ENCODE peak calls at places on chromosomes 5 and 9, in seven cellular contexts. One of them, this sample, is unnamed.

GRCh38 chr9:82934949-82935348 is 128.0 kb downstream of the RASEF start:
- DNase-seq in lower lobe of right lung: no peak
- DNase-seq in stomach: no peak
- DNase-seq in suprapubic skin: no peak
- DNase-seq in cardiac fibroblast: peak
- DNase-seq in brain microvascular endothelial cell: peak
- DNase-seq in HL-60: no peak
- DNase-seq in this sample: no peak

GRCh38 chr5:172630961-172631360 is 10.1 kb upstream of the NEURL1B start:
- DNase-seq in lower lobe of right lung: no peak
- DNase-seq in stomach: no peak
- DNase-seq in suprapubic skin: no peak
- DNase-seq in cardiac fibroblast: no peak
- DNase-seq in brain microvascular endothelial cell: no peak
- DNase-seq in HL-60: no peak
- DNase-seq in this sample: no peak

GRCh38 chr9:37587521-37587920 is 4.9 kb downstream of the TOMM5 start:
- DNase-seq in lower lobe of right lung: no peak
- DNase-seq in stomach: no peak
- DNase-seq in suprapubic skin: no peak
- DNase-seq in cardiac fibroblast: no peak
- DNase-seq in brain microvascular endothelial cell: no peak
- DNase-seq in HL-60: no peak
- DNase-seq in this sample: no peak

GRCh38 chr5:72702881-72703434 is 113.5 kb upstream of the TNPO1 start:
- DNase-seq in lower lobe of right lung: no peak
- DNase-seq in stomach: no peak
- DNase-seq in suprapubic skin: no peak
- DNase-seq in cardiac fibroblast: no peak
- DNase-seq in brain microvascular endothelial cell: no peak
- DNase-seq in HL-60: no peak
- DNase-seq in this sample: no peak

GRCh38 chr9:111828193-111828592 is 33.5 kb upstream of the SHOC1 start:
- DNase-seq in lower lobe of right lung: no peak
- DNase-seq in stomach: no peak
- DNase-seq in suprapubic skin: no peak
- DNase-seq in cardiac fibroblast: peak
- DNase-seq in brain microvascular endothelial cell: no peak
- DNase-seq in HL-60: no peak
- DNase-seq in this sample: no peak

GRCh38 chr9:16871358-16872151 is 1.1 kb upstream of the BNC2 start:
- DNase-seq in lower lobe of right lung: peak
- DNase-seq in stomach: peak
- DNase-seq in suprapubic skin: no peak
- DNase-seq in cardiac fibroblast: peak
- DNase-seq in brain microvascular endothelial cell: peak
- DNase-seq in HL-60: peak
- DNase-seq in this sample: no peak

GRCh38 chr9:133127340-133127981 is 6.4 kb upstream of the RALGDS start:
- DNase-seq in lower lobe of right lung: peak
- DNase-seq in stomach: peak
- DNase-seq in suprapubic skin: no peak
- DNase-seq in cardiac fibroblast: no peak
- DNase-seq in brain microvascular endothelial cell: no peak
- DNase-seq in HL-60: no peak
- DNase-seq in this sample: no peak

GRCh38 chr5:157371655-157372471 is 88.2 kb upstream of the NIPAL4 start:
- DNase-seq in lower lobe of right lung: no peak
- DNase-seq in stomach: no peak
- DNase-seq in suprapubic skin: no peak
- DNase-seq in cardiac fibroblast: peak
- DNase-seq in brain microvascular endothelial cell: peak
- DNase-seq in HL-60: no peak
- DNase-seq in this sample: no peak

GRCh38 chr9:131657890-131658752 is 81.8 kb downstream of the RAPGEF1 start:
- DNase-seq in lower lobe of right lung: no peak
- DNase-seq in stomach: no peak
- DNase-seq in suprapubic skin: no peak
- DNase-seq in cardiac fibroblast: peak
- DNase-seq in brain microvascular endothelial cell: peak
- DNase-seq in HL-60: peak
- DNase-seq in this sample: peak

GRCh38 chr5:91077623-91078022 is 305.5 kb downstream of the ARRDC3 start:
- DNase-seq in lower lobe of right lung: no peak
- DNase-seq in stomach: no peak
- DNase-seq in suprapubic skin: no peak
- DNase-seq in cardiac fibroblast: no peak
- DNase-seq in brain microvascular endothelial cell: no peak
- DNase-seq in HL-60: no peak
- DNase-seq in this sample: no peak

GRCh38 chr5:177134653-177135225 is 1.2 kb downstream of the NSD1 start:
- DNase-seq in lower lobe of right lung: no peak
- DNase-seq in stomach: no peak
- DNase-seq in suprapubic skin: no peak
- DNase-seq in cardiac fibroblast: no peak
- DNase-seq in brain microvascular endothelial cell: no peak
- DNase-seq in HL-60: no peak
- DNase-seq in this sample: no peak

GRCh38 chr5:3594514-3595101 is 1.0 kb upstream of the IRX1 start:
- DNase-seq in lower lobe of right lung: peak
- DNase-seq in stomach: no peak
- DNase-seq in suprapubic skin: no peak
- DNase-seq in cardiac fibroblast: no peak
- DNase-seq in brain microvascular endothelial cell: no peak
- DNase-seq in HL-60: no peak
- DNase-seq in this sample: no peak

GRCh38 chr5:179407191-179408175 is 62.2 kb upstream of the ADAMTS2 start:
- DNase-seq in lower lobe of right lung: no peak
- DNase-seq in stomach: no peak
- DNase-seq in suprapubic skin: peak
- DNase-seq in cardiac fibroblast: peak
- DNase-seq in brain microvascular endothelial cell: no peak
- DNase-seq in HL-60: no peak
- DNase-seq in this sample: peak

GRCh38 chr9:121835581-121836381 is 184.3 kb downstream of the DAB2IP start:
- DNase-seq in lower lobe of right lung: no peak
- DNase-seq in stomach: peak
- DNase-seq in suprapubic skin: no peak
- DNase-seq in cardiac fibroblast: no peak
- DNase-seq in brain microvascular endothelial cell: no peak
- DNase-seq in HL-60: no peak
- DNase-seq in this sample: no peak

GRCh38 chr5:100690036-100690560 is 154.9 kb downstream of the FAM174A start:
- DNase-seq in lower lobe of right lung: no peak
- DNase-seq in stomach: no peak
- DNase-seq in suprapubic skin: no peak
- DNase-seq in cardiac fibroblast: no peak
- DNase-seq in brain microvascular endothelial cell: peak
- DNase-seq in HL-60: no peak
- DNase-seq in this sample: no peak

GRCh38 chr5:144004146-144004545 is 166.3 kb downstream of the YIPF5 start:
- DNase-seq in lower lobe of right lung: no peak
- DNase-seq in stomach: no peak
- DNase-seq in suprapubic skin: no peak
- DNase-seq in cardiac fibroblast: no peak
- DNase-seq in brain microvascular endothelial cell: no peak
- DNase-seq in HL-60: no peak
- DNase-seq in this sample: no peak
- TF ChIP-seq CTCF in lower lobe of right lung: no peak
- TF ChIP-seq CTCF in stomach: no peak
- TF ChIP-seq CTCF in suprapubic skin: no peak
- TF ChIP-seq CTCF in cardiac fibroblast: no peak
- TF ChIP-seq CTCF in brain microvascular endothelial cell: no peak
- TF ChIP-seq CTCF in HL-60: no peak
- TF ChIP-seq CTCF in this sample: no peak

DNA sequence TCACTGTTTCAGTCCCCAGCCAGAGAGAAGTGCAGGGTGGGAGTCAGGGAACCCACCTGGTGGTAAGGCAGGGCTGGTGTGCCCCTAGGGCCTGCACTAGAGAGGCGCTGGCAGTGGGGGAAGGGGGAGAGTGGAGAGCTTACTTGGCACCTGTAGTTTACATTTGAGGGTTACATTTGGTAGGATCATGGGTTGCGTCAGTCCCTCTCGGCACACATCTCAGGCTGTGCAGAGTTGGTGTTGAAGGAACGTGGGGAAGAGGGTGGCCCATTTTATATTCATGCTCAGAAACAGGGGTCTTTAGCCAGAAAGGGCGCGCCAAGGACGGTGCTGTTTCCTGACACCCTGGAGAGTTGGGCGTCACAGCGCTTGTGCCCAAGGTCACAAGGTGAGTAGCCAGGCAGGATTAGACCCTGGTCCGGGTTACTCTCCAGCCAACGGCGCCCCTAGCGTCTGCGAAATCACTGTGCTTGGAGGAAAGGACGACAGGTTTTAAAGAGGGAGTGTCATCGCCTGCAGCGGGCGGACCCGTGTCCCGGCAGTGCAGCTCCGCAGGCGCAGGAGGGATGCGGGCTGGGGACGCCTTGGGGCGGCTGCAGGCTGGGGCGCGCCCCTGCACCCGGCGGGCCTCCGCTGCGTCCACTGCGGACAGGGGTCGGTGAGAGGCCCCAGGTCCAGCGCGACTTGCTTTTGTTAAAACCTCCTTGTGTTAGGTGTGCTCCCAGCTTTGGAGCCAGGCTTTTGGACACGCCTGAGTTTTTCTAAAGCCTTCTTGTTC is 272.6 kb downstream of the FANCC start:
- DNase-seq in lower lobe of right lung: peak
- DNase-seq in stomach: peak
- DNase-seq in suprapubic skin: no peak
- DNase-seq in cardiac fibroblast: no peak
- DNase-seq in brain microvascular endothelial cell: no peak
- DNase-seq in HL-60: no peak
- DNase-seq in this sample: no peak
- H3K4me3 ChIP-seq in lower lobe of right lung: no peak
- H3K4me3 ChIP-seq in stomach: peak
- H3K4me3 ChIP-seq in suprapubic skin: peak
- H3K4me3 ChIP-seq in cardiac fibroblast: no peak
- H3K4me3 ChIP-seq in brain microvascular endothelial cell: no peak
- H3K4me3 ChIP-seq in HL-60: no peak
- H3K4me3 ChIP-seq in this sample: no peak

GRCh38 chr5:113804264-113804663 is 290.8 kb downstream of the YTHDC2 start:
- DNase-seq in lower lobe of right lung: no peak
- DNase-seq in stomach: no peak
- DNase-seq in suprapubic skin: no peak
- DNase-seq in cardiac fibroblast: no peak
- DNase-seq in brain microvascular endothelial cell: no peak
- DNase-seq in HL-60: no peak
- DNase-seq in this sample: no peak
- TF ChIP-seq CTCF in lower lobe of right lung: no peak
- TF ChIP-seq CTCF in stomach: no peak
- TF ChIP-seq CTCF in suprapubic skin: no peak
- TF ChIP-seq CTCF in cardiac fibroblast: no peak
- TF ChIP-seq CTCF in brain microvascular endothelial cell: no peak
- TF ChIP-seq CTCF in HL-60: no peak
- TF ChIP-seq CTCF in this sample: no peak

DNA sequence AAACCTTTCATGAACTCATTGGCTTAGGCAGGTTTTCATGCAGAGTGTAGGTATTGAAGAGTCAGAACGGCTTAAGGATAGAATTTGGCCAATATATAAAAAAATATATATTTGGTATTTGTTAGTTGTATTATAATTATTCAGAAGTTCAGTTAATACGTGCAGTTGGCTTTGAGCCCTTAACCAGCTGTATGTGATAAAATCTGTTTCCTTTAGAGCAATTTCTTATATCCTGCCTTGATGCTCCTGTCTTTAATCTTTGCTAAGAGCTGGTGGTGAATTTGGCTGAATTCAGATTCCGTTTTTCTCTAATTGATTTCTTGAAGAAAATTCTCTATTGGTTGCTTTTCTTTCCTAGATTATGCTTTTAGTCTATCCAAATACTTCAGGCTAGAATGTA is 3.7 kb downstream of the ANXA1 start:
- DNase-seq in lower lobe of right lung: no peak
- DNase-seq in stomach: no peak
- DNase-seq in suprapubic skin: no peak
- DNase-seq in cardiac fibroblast: no peak
- DNase-seq in brain microvascular endothelial cell: no peak
- DNase-seq in HL-60: no peak
- DNase-seq in this sample: no peak
- H3K4me3 ChIP-seq in lower lobe of right lung: peak
- H3K4me3 ChIP-seq in stomach: no peak
- H3K4me3 ChIP-seq in suprapubic skin: peak
- H3K4me3 ChIP-seq in cardiac fibroblast: no peak
- H3K4me3 ChIP-seq in brain microvascular endothelial cell: no peak
- H3K4me3 ChIP-seq in HL-60: no peak
- H3K4me3 ChIP-seq in this sample: no peak

DNA sequence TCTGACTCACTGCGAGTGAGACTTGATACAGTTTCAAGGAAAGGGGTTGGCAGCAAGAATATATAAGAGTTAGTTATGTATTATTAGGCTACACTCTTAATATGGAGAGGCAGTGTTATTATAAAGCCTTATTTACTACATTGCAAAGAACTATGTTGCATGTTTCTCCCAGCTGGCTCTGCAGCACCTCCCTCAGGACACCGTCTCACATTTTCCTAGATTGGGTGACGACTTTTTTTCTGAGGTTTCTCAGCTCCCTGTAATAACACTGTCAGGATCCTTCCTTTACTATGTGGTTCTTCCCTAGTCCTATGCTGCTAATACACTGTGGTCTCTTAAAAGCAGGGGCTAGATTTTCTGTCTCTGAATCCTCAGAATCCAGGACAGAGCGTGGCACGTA is 153.7 kb downstream of the INSYN2B start:
- DNase-seq in lower lobe of right lung: no peak
- DNase-seq in stomach: no peak
- DNase-seq in suprapubic skin: no peak
- DNase-seq in cardiac fibroblast: peak
- DNase-seq in brain microvascular endothelial cell: peak
- DNase-seq in HL-60: no peak
- DNase-seq in this sample: no peak
- TF ChIP-seq CTCF in lower lobe of right lung: no peak
- TF ChIP-seq CTCF in stomach: no peak
- TF ChIP-seq CTCF in suprapubic skin: no peak
- TF ChIP-seq CTCF in cardiac fibroblast: peak
- TF ChIP-seq CTCF in brain microvascular endothelial cell: peak
- TF ChIP-seq CTCF in HL-60: no peak
- TF ChIP-seq CTCF in this sample: peak

This sample was measured in AG09309.